ENCODE peak calls at places on chromosome 13, in six cellular contexts. B is AG10803; F is CD4-positive, alpha-beta T cell; P is fibroblast of mammary gland; D is IMR-90; J is choroid plexus epithelial cell. I is an unnamed sample.

GRCh38 chr13:67438465-67438864 is 208.3 kb upstream of the PCDH9 start:
- DNase-seq in B (no peak), F (no peak), P (no peak), D (no peak), J (peak), I (no peak)

GRCh38 chr13:112857914-112858490 is 111.0 kb upstream of the MCF2L start:
- DNase-seq in B (no peak), F (no peak), P (no peak), D (no peak), J (no peak), I (no peak)

GRCh38 chr13:97359181-97360057 is 74.5 kb upstream of the RAP2A start:
- DNase-seq in B (peak), F (peak), P (peak), D (peak), J (peak), I (no peak)

GRCh38 chr13:36076211-36076610 is 55.0 kb downstream of the DCLK1 start:
- DNase-seq in B (no peak), F (no peak), P (no peak), D (no peak), J (no peak), I (no peak)

GRCh38 chr13:108915634-108916497 is 286.5 kb downstream of the MYO16 start:
- DNase-seq in B (peak), F (peak), P (peak), D (peak), J (peak), I (peak)

GRCh38 chr13:103852036-103852435 is 785.8 kb upstream of the SLC10A2 start:
- DNase-seq in B (no peak), F (no peak), P (no peak), D (no peak), J (no peak), I (no peak)

GRCh38 chr13:83547043-83547442 is 335.2 kb downstream of the SLITRK1 start:
- DNase-seq in B (no peak), F (no peak), P (no peak), D (no peak), J (no peak), I (no peak)

GRCh38 chr13:76538004-76538403 is 348.2 kb downstream of the KCTD12 start:
- DNase-seq in B (no peak), F (no peak), P (no peak), D (no peak), J (no peak), I (no peak)

GRCh38 chr13:80171096-80171495 is 169.8 kb downstream of the SPRY2 start:
- DNase-seq in B (no peak), F (no peak), P (no peak), D (no peak), J (no peak), I (no peak)

GRCh38 chr13:19888799-19889198 is 25.4 kb upstream of the ZMYM5 start:
- DNase-seq in B (peak), F (no peak), P (peak), D (peak), J (peak), I (no peak)

GRCh38 chr13:112449545-112449930 is 73.4 kb downstream of the SPACA7 start:
- DNase-seq in B (no peak), F (no peak), P (no peak), D (no peak), J (no peak), I (no peak)

GRCh38 chr13:113582841-113583631 is 1.5 kb upstream of the TFDP1 start:
- DNase-seq in B (no peak), F (no peak), P (peak), D (no peak), J (no peak), I (peak)

GRCh38 chr13:35514166-35514565 is 37.7 kb upstream of the MAB21L1 start:
- DNase-seq in B (no peak), F (no peak), P (no peak), D (no peak), J (no peak), I (no peak)

GRCh38 chr13:95207769-95208366 is 93.4 kb downstream of the ABCC4 start:
- DNase-seq in B (no peak), F (no peak), P (no peak), D (no peak), J (no peak), I (no peak)

GRCh38 chr13:66348745-66349720 is 881.1 kb downstream of the PCDH9 start:
- DNase-seq in B (no peak), F (no peak), P (no peak), D (no peak), J (peak), I (no peak)

GRCh38 chr13:37406031-37406430 is 192.5 kb downstream of the POSTN start:
- DNase-seq in B (no peak), F (no peak), P (no peak), D (no peak), J (peak), I (no peak)

GRCh38 chr13:33312150-33312908 is 26.8 kb upstream of the STARD13 start:
- DNase-seq in B (peak), F (no peak), P (peak), D (peak), J (peak), I (no peak)

GRCh38 chr13:39825886-39826285 is 170.4 kb downstream of the COG6 start:
- DNase-seq in B (no peak), F (no peak), P (no peak), D (no peak), J (no peak), I (no peak)

GRCh38 chr13:48908381-48909087 is 67.2 kb upstream of the FNDC3A start:
- DNase-seq in B (peak), F (no peak), P (peak), D (peak), J (no peak), I (no peak)

GRCh38 chr13:61989984-61990383 is 574.3 kb upstream of the PCDH20 start:
- DNase-seq in B (no peak), F (no peak), P (no peak), D (no peak), J (no peak), I (no peak)

GRCh38 chr13:37531054-37531453 is 67.5 kb downstream of the POSTN start:
- DNase-seq in B (peak), F (no peak), P (peak), D (peak), J (peak), I (no peak)

GRCh38 chr13:48397744-48398143 is 15.2 kb downstream of the LPAR6 start:
- DNase-seq in B (no peak), F (no peak), P (no peak), D (no peak), J (no peak), I (no peak)

GRCh38 chr13:113009743-113010509 is 40.9 kb downstream of the MCF2L start:
- DNase-seq in B (no peak), F (no peak), P (no peak), D (no peak), J (no peak), I (no peak)

GRCh38 chr13:51738226-51738905 is 65.6 kb downstream of the DHRS12 start:
- DNase-seq in B (no peak), F (no peak), P (no peak), D (no peak), J (no peak), I (no peak)

GRCh38 chr13:51745236-51745635 is 58.7 kb downstream of the DHRS12 start:
- DNase-seq in B (no peak), F (no peak), P (no peak), D (no peak), J (no peak), I (no peak)

GRCh38 chr13:51746802-51747201 is 57.2 kb downstream of the DHRS12 start:
- DNase-seq in B (no peak), F (no peak), P (no peak), D (no peak), J (no peak), I (no peak)

GRCh38 chr13:51739403-51740112 is 64.4 kb downstream of the DHRS12 start:
- DNase-seq in B (peak), F (no peak), P (peak), D (no peak), J (no peak), I (no peak)

GRCh38 chr13:51742611-51743010 is 61.4 kb downstream of the DHRS12 start:
- DNase-seq in B (no peak), F (no peak), P (no peak), D (no peak), J (no peak), I (no peak)
- TF ChIP-seq CTCF in B (no peak), F (no peak), P (no peak), D (no peak), J (no peak), I (no peak)

DNA sequence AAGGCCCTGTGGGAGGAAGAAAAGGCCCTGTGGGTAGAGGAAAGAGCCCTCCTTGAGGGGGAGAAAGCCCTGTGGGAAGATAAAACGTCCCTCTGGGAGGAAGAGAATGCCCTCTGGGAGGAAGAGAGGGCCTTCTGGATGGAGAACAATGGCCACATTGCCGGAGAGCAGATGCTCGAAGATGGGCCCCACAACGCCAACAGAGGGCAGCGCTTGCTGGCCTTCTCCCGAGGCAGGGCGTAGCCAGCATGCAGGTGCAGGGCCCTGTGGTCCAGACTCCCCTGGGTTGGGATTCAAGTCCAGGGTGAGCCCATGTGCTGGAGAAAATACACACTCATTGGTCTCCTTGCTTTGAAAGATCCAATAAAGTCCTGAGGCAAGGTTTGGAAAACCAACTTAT is 4.1 kb downstream of the CCDC70 start:
- DNase-seq in B (no peak), F (no peak), P (no peak), D (no peak), J (no peak), I (no peak)
- TF ChIP-seq CTCF in B (no peak), F (no peak), P (no peak), D (no peak), J (no peak), I (no peak)

GRCh38 chr13:27171830-27172494 is 351 bp upstream of the USP12 start:
- DNase-seq in B (peak), F (peak), P (peak), D (peak), J (peak), I (peak)
- TF ChIP-seq CTCF in B (no peak), F (peak), P (no peak), D (peak), J (no peak), I (no peak)

GRCh38 chr13:59391696-59392095 is 772.0 kb downstream of the DIAPH3 start:
- DNase-seq in B (peak), F (peak), P (peak), D (peak), J (peak), I (no peak)
- TF ChIP-seq CTCF in B (peak), F (peak), P (peak), D (peak), J (peak), I (no peak)

GRCh38 chr13:102487330-102487729 is 85.5 kb upstream of the FGF14 start:
- DNase-seq in B (no peak), F (no peak), P (peak), D (no peak), J (peak), I (no peak)

DNA sequence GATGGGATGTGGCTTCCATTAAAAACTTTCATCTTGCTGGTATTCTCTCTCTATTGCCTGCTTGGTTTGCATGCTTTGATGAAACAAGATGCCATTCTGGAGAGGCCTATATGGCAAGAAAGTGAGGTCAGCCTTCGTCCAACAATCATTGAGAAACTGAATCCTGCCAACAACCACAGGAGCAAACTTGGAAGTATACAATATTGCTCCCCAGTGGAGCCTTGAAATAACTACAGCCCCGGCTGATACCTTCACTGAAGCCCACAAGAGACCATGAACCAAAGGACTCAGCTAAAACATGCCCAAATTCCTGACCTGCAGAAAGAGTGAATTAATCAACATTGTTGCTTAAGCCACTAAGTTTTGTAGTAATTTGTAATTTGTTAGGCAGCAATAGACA is 82.5 kb upstream of the FGF14 start:
- DNase-seq in B (no peak), F (no peak), P (peak), D (peak), J (peak), I (no peak)
- TF ChIP-seq CTCF in B (no peak), F (no peak), P (peak), D (no peak), J (peak), I (no peak)

DNA sequence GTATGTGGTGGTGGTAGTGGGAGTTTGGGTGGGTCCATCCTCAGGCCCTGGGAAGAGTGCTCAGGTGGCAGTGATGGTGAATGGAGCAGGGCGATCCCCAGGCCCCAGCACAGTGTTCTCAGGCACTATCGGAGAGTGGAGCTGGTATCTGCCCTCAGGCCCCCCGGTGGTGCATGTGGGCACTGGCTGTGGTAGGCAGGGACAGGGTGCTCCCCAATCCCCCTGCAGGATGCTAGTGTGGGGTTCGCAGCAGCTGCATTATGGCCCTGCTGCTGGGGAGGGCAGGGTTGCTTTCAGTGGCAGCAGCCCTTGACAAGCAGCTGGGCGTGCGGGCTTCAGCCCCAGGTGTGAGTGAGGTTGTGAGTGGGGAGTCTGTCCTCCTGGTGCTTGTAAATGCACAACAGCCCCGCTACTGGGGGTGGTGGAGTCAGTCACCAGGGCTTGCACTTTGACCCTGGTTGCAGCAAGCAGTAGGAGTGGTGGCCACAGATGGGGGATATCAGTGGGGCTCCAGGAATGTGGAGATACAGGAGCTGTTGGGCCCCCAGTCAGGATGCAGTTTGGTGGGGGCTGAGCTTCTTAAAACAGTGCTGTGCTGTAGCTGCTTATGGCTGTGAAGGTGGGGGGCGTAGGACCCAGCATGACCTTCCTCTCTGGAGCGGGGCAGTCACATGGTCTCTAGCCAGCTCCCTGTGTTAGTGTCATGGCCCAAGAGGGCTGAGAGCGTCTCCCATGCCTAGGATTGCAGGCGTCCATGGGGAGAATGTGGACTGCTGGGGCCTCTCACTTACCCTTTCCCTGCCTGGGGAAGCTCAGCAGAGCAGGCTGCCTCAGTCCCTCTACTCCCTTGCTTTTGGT is 38.7 kb upstream of the ARHGEF7 start:
- DNase-seq in B (no peak), F (no peak), P (no peak), D (no peak), J (no peak), I (no peak)
- TF ChIP-seq CTCF in B (no peak), F (no peak), P (no peak), D (peak), J (no peak), I (no peak)

I was measured in activated B cell treated with CpG ODN at 0.5 μM for 24 hours.